ENCODE peak calls at places on chromosomes 2 and 18, in six cellular contexts. R is GM23248; V is GM23338; L is K562; W is WERI-Rb-1; J is CD8-positive, alpha-beta memory T cell. E is an unnamed sample.

GRCh38 chr2:239279508-239280295 is 121.1 kb downstream of the HDAC4 start:
- DNase-seq in R (peak; percentile 63), V (no peak), L (no peak), W (no peak), J (no peak), E (no peak)

GRCh38 chr2:137117385-137117784 is 352.0 kb downstream of the THSD7B start:
- DNase-seq in R (peak; percentile 39), V (no peak), L (no peak), W (no peak), J (no peak), E (no peak)

GRCh38 chr2:3498783-3499394 is 20.4 kb downstream of the ADI1 start:
- DNase-seq in R (no peak), V (no peak), L (no peak), W (peak; percentile 4), J (no peak), E (no peak)

GRCh38 chr18:54712315-54712714 is 116.0 kb upstream of the RAB27B start:
- DNase-seq in R (peak; percentile 79), V (no peak), L (no peak), W (no peak), J (no peak), E (no peak)

GRCh38 chr2:53744395-53745065 is 23.1 kb upstream of the CHAC2 start:
- DNase-seq in R (peak; percentile 40), V (no peak), L (no peak), W (no peak), J (no peak), E (no peak)

GRCh38 chr2:55161295-55162210 is 70.5 kb downstream of the CLHC1 start:
- DNase-seq in R (peak; percentile 79), V (no peak), L (no peak), W (no peak), J (no peak), E (no peak)

GRCh38 chr18:2906522-2907458 is 60.0 kb downstream of the EMILIN2 start:
- DNase-seq in R (peak; percentile 69), V (peak; percentile 62), L (peak; percentile 83), W (no peak), J (peak; percentile 43), E (peak; percentile 47)

GRCh38 chr2:127158614-127159290 is 51.8 kb upstream of the BIN1 start:
- DNase-seq in R (no peak), V (no peak), L (no peak), W (no peak), J (no peak), E (no peak)

GRCh38 chr2:120246546-120247300 is 5.9 kb upstream of the RALB start:
- DNase-seq in R (peak; percentile 27), V (no peak), L (no peak), W (peak; percentile 69), J (no peak), E (no peak)

GRCh38 chr18:29004921-29005320 is 828.0 kb upstream of the CDH2 start:
- DNase-seq in R (no peak), V (no peak), L (no peak), W (no peak), J (no peak), E (peak; percentile 88)

GRCh38 chr2:99140860-99141109 is 722 bp upstream of the C2orf15 start:
- DNase-seq in R (no peak), V (no peak), L (no peak), W (no peak), J (no peak), E (no peak)

GRCh38 chr2:120766758-120767351 is 31.2 kb downstream of the GLI2 start:
- DNase-seq in R (no peak), V (peak; percentile 44), L (no peak), W (no peak), J (no peak), E (peak; percentile 79)

GRCh38 chr18:62715829-62716678 is 713 bp downstream of the PHLPP1 start:
- DNase-seq in R (peak; percentile 85), V (peak; percentile 41), L (peak; percentile 43), W (peak; percentile 53), J (peak; percentile 41), E (peak; percentile 79)

GRCh38 chr2:233270951-233271350 is 19.5 kb downstream of the ATG16L1 start:
- DNase-seq in R (no peak), V (no peak), L (no peak), W (no peak), J (no peak), E (no peak)

GRCh38 chr2:212451786-212452200 is 86.8 kb downstream of the ERBB4 start:
- DNase-seq in R (peak; percentile 54), V (peak; percentile 15), L (no peak), W (no peak), J (no peak), E (peak; percentile 70)

GRCh38 chr2:62297642-62298010 is 101.7 kb downstream of the B3GNT2 start:
- DNase-seq in R (no peak), V (peak; percentile 77), L (peak; percentile 60), W (no peak), J (no peak), E (peak; percentile 66)

GRCh38 chr18:60372598-60372997 is at the start of gene MC4R:
- DNase-seq in R (peak; percentile 84), V (peak; percentile 36), L (no peak), W (peak; percentile 59), J (no peak), E (peak; percentile 48)

GRCh38 chr18:60377778-60378469 is 5.3 kb upstream of the MC4R start:
- DNase-seq in R (no peak), V (no peak), L (no peak), W (no peak), J (no peak), E (no peak)

GRCh38 chr18:60372141-60372540 is 434 bp downstream of the MC4R start:
- DNase-seq in R (peak; percentile 22), V (no peak), L (no peak), W (no peak), J (no peak), E (peak; percentile 5)
- H3K4me3 ChIP-seq in R (peak overlapping the region; percentile 74), V (no peak overlapping the region), L (no peak overlapping the region), W (no peak overlapping the region), J (no peak overlapping the region), E (no peak overlapping the region)

GRCh38 chr2:27261926-27262298 is 935 bp downstream of the SLC30A3 start:
- DNase-seq in R (no peak), V (no peak), L (no peak), W (no peak), J (no peak), E (no peak)
- H3K4me3 ChIP-seq in R (no peak overlapping the region), V (peak overlapping the region; percentile 82), L (peak overlapping the region; percentile 53), W (peak overlapping the region; percentile 76), J (no peak overlapping the region), E (no peak overlapping the region)

DNA sequence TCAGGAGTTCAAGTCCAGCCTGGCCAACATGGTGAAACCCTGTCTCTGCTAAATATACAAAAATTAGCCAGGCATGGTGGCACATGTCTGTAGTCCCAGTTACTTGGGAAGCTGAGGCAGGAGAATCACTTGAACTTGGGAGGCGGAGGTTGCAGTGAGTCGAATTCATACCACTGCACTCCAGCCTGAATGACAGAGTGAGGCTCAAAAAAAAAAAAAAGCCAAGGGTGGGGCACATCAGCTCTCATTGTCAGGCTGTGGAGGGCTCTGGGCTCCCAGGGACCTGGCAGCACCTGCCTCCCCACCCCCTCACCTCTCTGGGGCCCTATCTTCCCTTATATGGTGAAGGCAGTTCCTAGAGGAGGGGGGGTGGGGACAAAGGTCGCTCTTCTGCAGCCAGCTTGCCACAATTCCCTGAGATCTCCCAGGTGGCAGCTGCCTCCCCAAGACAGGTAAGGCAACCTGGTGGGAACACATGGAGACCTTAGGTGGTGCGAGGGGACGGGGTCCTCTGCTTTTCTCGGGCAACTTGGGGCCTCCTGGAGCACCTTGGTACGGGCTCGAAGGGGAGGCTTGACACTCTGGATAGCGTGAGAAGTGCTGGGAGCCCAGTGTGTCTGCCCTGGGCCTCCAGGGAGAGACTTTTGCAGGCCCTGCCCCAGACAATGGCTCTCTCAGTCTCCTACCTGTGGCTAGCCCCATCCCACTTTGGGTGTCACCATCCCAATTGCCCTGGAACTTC is at the start of gene VIL1:
- DNase-seq in R (no peak), V (peak; percentile 63), L (peak; percentile 23), W (no peak), J (no peak), E (peak; percentile 53)
- H3K4me3 ChIP-seq in R (no peak within 1 kb of the TSS), V (peak within 1 kb of the TSS; percentile 17), L (no peak within 1 kb of the TSS), W (no peak within 1 kb of the TSS), J (no peak within 1 kb of the TSS), E (no peak within 1 kb of the TSS)

GRCh38 chr2:109614715-109615636 is 812 bp downstream of the SOWAHC start:
- DNase-seq in R (peak; percentile 62), V (peak; percentile 38), L (no peak), W (no peak), J (no peak), E (peak; percentile 70)
- H3K4me3 ChIP-seq in R (peak overlapping the region; percentile 92), V (peak overlapping the region; percentile 97), L (no peak overlapping the region), W (peak overlapping the region; percentile 47), J (no peak overlapping the region), E (peak overlapping the region; percentile 63)

GRCh38 chr2:200525066-200525465 is 941 bp upstream of the SGO2 start:
- DNase-seq in R (no peak), V (no peak), L (no peak), W (no peak), J (no peak), E (no peak)
- H3K4me3 ChIP-seq in R (peak overlapping the region; percentile 89), V (peak overlapping the region; percentile 94), L (no peak overlapping the region), W (no peak overlapping the region), J (peak overlapping the region; percentile 91), E (no peak overlapping the region)

DNA sequence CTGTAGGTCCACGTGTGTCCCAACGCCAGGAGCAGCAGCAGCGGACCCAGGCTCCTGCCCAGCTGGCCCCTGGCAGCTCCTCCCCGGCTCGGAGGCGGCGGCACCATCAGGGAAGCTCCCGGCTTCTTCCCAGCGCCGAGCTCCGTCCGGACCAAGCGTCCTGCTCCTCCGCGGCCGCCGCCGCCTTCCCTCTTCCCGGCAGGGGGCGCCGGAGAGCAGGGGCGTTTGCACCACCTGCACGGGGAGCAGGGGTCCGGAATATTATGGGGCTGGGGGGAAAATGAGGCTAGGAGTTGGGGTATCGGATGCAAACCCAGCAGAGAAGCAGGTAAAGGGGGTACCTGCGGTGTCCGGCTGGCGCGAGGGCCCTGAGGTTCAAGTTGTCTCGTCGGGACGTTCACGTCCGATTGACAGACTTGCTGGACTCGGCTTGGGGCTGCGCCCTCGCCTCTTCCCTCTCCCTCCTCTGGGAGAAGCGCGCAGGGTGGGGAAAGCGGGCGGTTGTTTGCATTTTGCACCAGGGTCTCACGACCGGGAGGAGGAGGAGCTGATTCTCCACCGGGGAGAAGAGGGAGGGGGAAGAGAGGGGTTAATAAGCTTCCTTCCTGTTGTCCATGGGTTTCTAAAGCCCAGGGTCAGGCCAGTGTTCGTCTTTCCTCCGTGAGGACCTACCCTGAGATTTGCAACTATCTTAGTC is at the start of gene CCBE1:
- DNase-seq in R (peak; percentile 85), V (peak; percentile 86), L (peak; percentile 60), W (peak; percentile 79), J (peak; percentile 6), E (peak; percentile 79)
- H3K4me3 ChIP-seq in R (peak within 1 kb of the TSS; percentile 94), V (peak within 1 kb of the TSS; percentile 82), L (no peak within 1 kb of the TSS), W (peak within 1 kb of the TSS; percentile 49), J (no peak within 1 kb of the TSS), E (peak within 1 kb of the TSS; percentile 35)